ENCODE peak calls at places on chromosomes 13 and 19, in eight cellular contexts. J, Z, L, H, Q, T, M and D are unnamed samples.

GRCh38 chr13:51420681-51421476 is 32.0 kb downstream of the INTS6 start:
- DNase-seq in J (no peak), Z (no peak), L (no peak), H (no peak), Q (no peak), T (no peak), M (no peak), D (no peak)

GRCh38 chr19:5141278-5141925 is 172.5 kb downstream of the KDM4B start:
- DNase-seq in J (peak), Z (no peak), L (no peak), H (no peak), Q (no peak), T (no peak), M (no peak), D (no peak)

GRCh38 chr13:68160466-68160865 is 930.3 kb upstream of the PCDH9 start:
- DNase-seq in J (no peak), Z (no peak), L (no peak), H (no peak), Q (no peak), T (no peak), M (no peak), D (no peak)

GRCh38 chr19:10085641-10086031 is 481 bp upstream of the SHFL start:
- DNase-seq in J (no peak), Z (no peak), L (no peak), H (no peak), Q (no peak), T (no peak), M (no peak), D (no peak)

GRCh38 chr13:20387006-20387405 is 138.7 kb downstream of the CRYL1 start:
- DNase-seq in J (no peak), Z (no peak), L (no peak), H (no peak), Q (no peak), T (no peak), M (no peak), D (no peak)

GRCh38 chr13:27125357-27126282 is 46.0 kb downstream of the USP12 start:
- DNase-seq in J (no peak), Z (no peak), L (no peak), H (no peak), Q (no peak), T (no peak), M (no peak), D (no peak)

GRCh38 chr19:15316498-15316897 is 15.8 kb downstream of the BRD4 start:
- DNase-seq in J (no peak), Z (no peak), L (no peak), H (no peak), Q (no peak), T (no peak), M (no peak), D (no peak)

GRCh38 chr13:40059540-40060232 is 404.2 kb downstream of the COG6 start:
- DNase-seq in J (no peak), Z (no peak), L (no peak), H (no peak), Q (no peak), T (no peak), M (no peak), D (no peak)

GRCh38 chr13:45121421-45121820 is 1.1 kb downstream of the GTF2F2 start:
- DNase-seq in J (no peak), Z (no peak), L (no peak), H (peak), Q (no peak), T (no peak), M (no peak), D (no peak)

GRCh38 chr13:49356224-49356623 is 87.6 kb downstream of the CAB39L start:
- DNase-seq in J (no peak), Z (no peak), L (no peak), H (peak), Q (no peak), T (no peak), M (no peak), D (no peak)

GRCh38 chr13:110109140-110109783 is 197.7 kb downstream of the COL4A1 start:
- DNase-seq in J (no peak), Z (no peak), L (no peak), H (no peak), Q (no peak), T (no peak), M (no peak), D (no peak)

GRCh38 chr13:54614729-54615128 is 1586.1 kb downstream of the OLFM4 start:
- DNase-seq in J (no peak), Z (no peak), L (no peak), H (no peak), Q (no peak), T (peak), M (no peak), D (no peak)

GRCh38 chr19:12834976-12835757 is 788 bp upstream of the RTBDN start:
- DNase-seq in J (no peak), Z (no peak), L (no peak), H (no peak), Q (no peak), T (peak), M (no peak), D (no peak)

GRCh38 chr13:110347535-110348308 is 40.6 kb downstream of the COL4A2 start:
- DNase-seq in J (peak), Z (peak), L (no peak), H (no peak), Q (no peak), T (no peak), M (no peak), D (no peak)

GRCh38 chr13:60220072-60220471 is 56.3 kb upstream of the DIAPH3 start:
- DNase-seq in J (no peak), Z (no peak), L (no peak), H (no peak), Q (no peak), T (no peak), M (no peak), D (no peak)

GRCh38 chr13:114050536-114051450 is 76.9 kb upstream of the C13orf46 start:
- DNase-seq in J (no peak), Z (no peak), L (no peak), H (no peak), Q (no peak), T (no peak), M (no peak), D (no peak)